ENCODE peak calls at places on chromosomes 3 and 15, in six cellular contexts. R, Z, P, J, A and I are unnamed samples.

GRCh38 chr3:20741381-20741780 is 555.4 kb upstream of the SGO1 start:
- DNase-seq in A (no peak), Z (no peak), R (no peak), P (no peak), J (no peak), I (no peak)

GRCh38 chr15:101093959-101094358 is 157.9 kb downstream of the CHSY1 start:
- DNase-seq in A (no peak), R (peak), J (no peak), P (no peak), Z (no peak), I (no peak)

GRCh38 chr3:65894679-65895078 is 144.0 kb downstream of the MAGI1 start:
- DNase-seq in P (no peak), R (no peak), A (no peak), Z (peak), J (no peak), I (no peak)

GRCh38 chr3:54122802-54123537 is 618 bp downstream of the CACNA2D3 start:
- DNase-seq in P (no peak), A (peak), Z (no peak), J (no peak), R (no peak), I (no peak)

GRCh38 chr3:127124135-127124534 is 68.8 kb upstream of the PRR23E start:
- DNase-seq in P (no peak), J (no peak), Z (no peak), A (no peak), R (no peak), I (no peak)

GRCh38 chr3:8103954-8104353 is 397.7 kb upstream of the LMCD1 start:
- DNase-seq in P (no peak), A (no peak), Z (no peak), J (no peak), R (no peak), I (no peak)

GRCh38 chr3:180913582-180914404 is 1.3 kb downstream of the FXR1 start:
- DNase-seq in P (no peak), R (no peak), A (no peak), Z (no peak), J (no peak), I (no peak)

GRCh38 chr15:50162988-50163718 is 18.8 kb upstream of the SLC27A2 start:
- DNase-seq in J (no peak), R (no peak), Z (peak), P (no peak), A (no peak), I (no peak)

GRCh38 chr15:65393557-65393956 is 15.8 kb upstream of the IGDCC3 start:
- DNase-seq in A (no peak), J (no peak), P (no peak), R (peak), Z (no peak), I (no peak)

GRCh38 chr3:120498947-120499346 is 48.2 kb upstream of the FSTL1 start:
- DNase-seq in A (peak), R (no peak), J (no peak), Z (peak), P (no peak), I (peak)

GRCh38 chr3:34015204-34016142 is 217.0 kb downstream of the PDCD6IP start:
- DNase-seq in P (no peak), Z (no peak), J (no peak), A (no peak), R (no peak), I (no peak)

GRCh38 chr3:188264231-188265213 is 110.6 kb downstream of the LPP start:
- DNase-seq in Z (peak), P (no peak), R (no peak), J (no peak), A (no peak), I (peak)

GRCh38 chr3:68771683-68772082 is 160.7 kb downstream of the TAFA4 start:
- DNase-seq in R (no peak), A (no peak), J (no peak), P (no peak), Z (no peak), I (no peak)

GRCh38 chr3:53023072-53023823 is 22.6 kb downstream of the SFMBT1 start:
- DNase-seq in J (peak), A (no peak), P (no peak), R (no peak), Z (peak), I (no peak)

GRCh38 chr3:31981206-31982181 is at the start of the genes OSBPL10 and ZNF860:
- DNase-seq in R (peak), A (peak), P (peak), Z (peak), J (peak), I (peak)

GRCh38 chr3:187744169-187745151 is 808 bp downstream of the BCL6 start:
- DNase-seq in R (peak), A (peak), P (peak), J (peak), Z (peak), I (peak)

GRCh38 chr3:168002786-168003368 is 92.8 kb downstream of the GOLIM4 start:
- DNase-seq in A (no peak), P (no peak), R (no peak), Z (peak), J (no peak), I (no peak)

GRCh38 chr3:106282931-106283330 is 414.1 kb upstream of the CBLB start:
- DNase-seq in P (no peak), J (no peak), Z (no peak), R (no peak), A (no peak), I (no peak)

GRCh38 chr3:42539871-42540714 is 37.6 kb downstream of the VIPR1 start:
- DNase-seq in R (no peak), Z (peak), J (peak), P (peak), A (peak), I (no peak)

GRCh38 chr3:53844262-53845102 is 1.7 kb downstream of the CHDH start:
- DNase-seq in Z (no peak), R (no peak), A (no peak), J (no peak), P (peak), I (no peak)

GRCh38 chr3:22960326-22960984 is 242.7 kb upstream of the UBE2E2 start:
- DNase-seq in Z (peak), R (no peak), J (peak), A (peak), P (peak), I (no peak)

GRCh38 chr15:69474846-69475455 is 22.3 kb downstream of the RPLP1 start:
- DNase-seq in A (no peak), R (no peak), J (no peak), P (no peak), Z (peak), I (no peak)

GRCh38 chr3:11452988-11453847 is 181.0 kb downstream of the ATG7 start:
- DNase-seq in J (no peak), A (no peak), P (no peak), R (no peak), Z (peak), I (no peak)

GRCh38 chr15:41629436-41629835 is 30.8 kb upstream of the MGA start:
- DNase-seq in Z (no peak), A (no peak), R (no peak), P (no peak), J (no peak), I (no peak)

GRCh38 chr15:85035980-85036379 is 54.3 kb downstream of the PDE8A start:
- DNase-seq in Z (no peak), A (no peak), P (no peak), J (peak), R (no peak), I (no peak)

GRCh38 chr15:58392611-58393161 is 39.1 kb upstream of the LIPC start:
- DNase-seq in A (no peak), J (no peak), P (no peak), Z (no peak), R (no peak), I (no peak)

GRCh38 chr15:68617001-68617400 is 38.2 kb downstream of the CORO2B start:
- DNase-seq in R (no peak), J (no peak), P (no peak), Z (peak), A (no peak), I (no peak)